ENCODE peak calls at places on chromosomes 16 and 17, in seven cellular contexts. O is GM12878, H is HCT116, V is SK-N-SH, Z is K562, T is HepG2, K is H1. P is an unnamed sample.

GRCh38 chr16:66490774-66491715 is 58.9 kb downstream of the TK2 start:
- DNase-seq in K (no peak), H (no peak), V (no peak), T (no peak), O (no peak), Z (peak), P (no peak)

GRCh38 chr16:27337024-27337423 is 23.2 kb downstream of the IL4R start:
- DNase-seq in T (no peak), O (no peak), H (no peak), V (no peak), Z (no peak), K (no peak), P (no peak)

GRCh38 chr16:28538733-28539596 is at the start of gene NUPR1:
- DNase-seq in K (no peak), T (peak), O (no peak), H (no peak), Z (no peak), V (no peak), P (peak)

GRCh38 chr17:41326173-41327145 is 10.9 kb upstream of the KRTAP17-1 start:
- DNase-seq in O (no peak), H (no peak), K (no peak), Z (no peak), T (no peak), V (no peak), P (no peak)

GRCh38 chr17:38587956-38588771 is 17.6 kb downstream of the SRCIN1 start:
- DNase-seq in O (no peak), T (no peak), H (no peak), Z (no peak), K (no peak), V (no peak), P (no peak)

GRCh38 chr17:9628509-9628908 is 16.8 kb upstream of the USP43 start:
- DNase-seq in Z (no peak), V (no peak), T (no peak), K (no peak), O (no peak), H (peak), P (no peak)

GRCh38 chr17:67027031-67027628 is 17.2 kb upstream of the CACNG1 start:
- DNase-seq in H (no peak), O (no peak), Z (no peak), T (no peak), K (no peak), V (no peak), P (no peak)

GRCh38 chr16:70768205-70768580 is 32.8 kb downstream of the VAC14 start:
- DNase-seq in V (no peak), O (no peak), Z (no peak), K (no peak), T (no peak), H (no peak), P (no peak)

GRCh38 chr16:62954144-62955032 is 918.1 kb upstream of the CDH8 start:
- DNase-seq in T (no peak), K (no peak), H (no peak), Z (no peak), V (no peak), O (no peak), P (no peak)

GRCh38 chr16:78478267-78478821 is 378.9 kb downstream of the WWOX start:
- DNase-seq in K (peak), T (no peak), H (no peak), O (no peak), Z (peak), V (peak), P (no peak)

GRCh38 chr17:73305845-73306836 is 5.7 kb downstream of the CDC42EP4 start:
- DNase-seq in T (no peak), H (no peak), V (no peak), K (no peak), Z (no peak), O (no peak), P (no peak)

GRCh38 chr17:58624751-58625150 is 67.1 kb downstream of the TEX14 start:
- DNase-seq in K (no peak), T (no peak), H (no peak), Z (no peak), V (no peak), O (no peak), P (no peak)

GRCh38 chr17:42852351-42852750 is 1.4 kb downstream of the AOC3 start:
- DNase-seq in O (no peak), Z (no peak), T (no peak), K (no peak), H (no peak), V (no peak), P (no peak)

GRCh38 chr16:27495191-27495590 is 54.5 kb downstream of the GTF3C1 start:
- DNase-seq in O (no peak), T (no peak), Z (no peak), K (no peak), H (no peak), V (no peak), P (no peak)

GRCh38 chr16:84268231-84268630 is 26.4 kb upstream of the WFDC1 start:
- DNase-seq in V (no peak), T (no peak), O (no peak), K (no peak), Z (no peak), H (no peak), P (no peak)

GRCh38 chr17:15263206-15263579 is 1.9 kb downstream of the PMP22 start:
- DNase-seq in K (no peak), Z (no peak), T (no peak), O (no peak), H (no peak), V (peak), P (no peak)

GRCh38 chr16:65117701-65118448 is 4.0 kb downstream of the CDH11 start:
- DNase-seq in Z (peak), V (peak), O (peak), K (no peak), T (peak), H (peak), P (peak)

GRCh38 chr17:39001703-39002637 is 34.8 kb upstream of the FBXO47 start:
- DNase-seq in K (no peak), V (no peak), O (no peak), T (no peak), H (no peak), Z (peak), P (no peak)

GRCh38 chr17:62652251-62653001 is 25.0 kb downstream of the MRC2 start:
- DNase-seq in Z (no peak), K (no peak), T (no peak), V (peak), O (no peak), H (no peak), P (no peak)

GRCh38 chr16:28504707-28505404 is 1.8 kb downstream of the IL27 start:
- DNase-seq in Z (no peak), H (no peak), T (no peak), V (no peak), O (no peak), K (no peak), P (no peak)

GRCh38 chr17:55609737-55610201 is 98.5 kb upstream of the SMIM36 start:
- DNase-seq in K (no peak), Z (no peak), T (no peak), H (no peak), O (no peak), V (no peak), P (no peak)

GRCh38 chr17:36743130-36743529 is 141.7 kb downstream of the MRM1 start:
- DNase-seq in O (no peak), H (no peak), T (no peak), K (no peak), Z (no peak), V (no peak), P (no peak)

DNA sequence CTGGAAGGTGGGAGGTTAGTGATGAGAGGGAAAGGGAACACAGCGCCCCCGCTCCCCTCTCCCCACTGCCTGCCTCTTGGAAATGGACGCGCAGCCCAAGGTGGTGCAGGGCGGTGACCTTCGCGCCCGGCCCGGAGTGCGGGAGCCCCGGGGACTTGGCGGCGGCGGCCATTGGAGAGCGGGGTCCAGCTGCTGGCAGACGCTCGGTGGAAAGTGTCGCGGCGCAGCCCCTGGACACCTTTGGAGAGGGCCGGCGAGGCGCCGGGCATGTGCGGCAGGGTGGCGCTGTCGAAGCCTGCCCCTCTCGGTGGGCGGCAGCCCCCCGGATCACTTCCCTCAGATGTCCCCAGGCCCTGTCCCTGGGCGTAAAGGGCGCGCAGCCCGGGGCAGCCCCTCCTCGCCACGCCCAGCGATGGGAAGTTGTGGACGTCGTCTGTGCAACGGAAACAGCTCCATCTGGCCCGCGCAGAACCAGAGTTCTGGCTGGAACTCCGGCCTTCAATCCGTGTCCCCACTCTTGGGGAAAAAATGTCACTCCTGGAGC is 16.7 kb downstream of the SALL1 start:
- DNase-seq in Z (no peak), O (no peak), K (no peak), H (no peak), T (no peak), V (peak), P (no peak)
- H3K4me3 ChIP-seq in Z (no peak), O (no peak), K (peak), H (no peak), T (no peak), V (no peak), P (no peak)

DNA sequence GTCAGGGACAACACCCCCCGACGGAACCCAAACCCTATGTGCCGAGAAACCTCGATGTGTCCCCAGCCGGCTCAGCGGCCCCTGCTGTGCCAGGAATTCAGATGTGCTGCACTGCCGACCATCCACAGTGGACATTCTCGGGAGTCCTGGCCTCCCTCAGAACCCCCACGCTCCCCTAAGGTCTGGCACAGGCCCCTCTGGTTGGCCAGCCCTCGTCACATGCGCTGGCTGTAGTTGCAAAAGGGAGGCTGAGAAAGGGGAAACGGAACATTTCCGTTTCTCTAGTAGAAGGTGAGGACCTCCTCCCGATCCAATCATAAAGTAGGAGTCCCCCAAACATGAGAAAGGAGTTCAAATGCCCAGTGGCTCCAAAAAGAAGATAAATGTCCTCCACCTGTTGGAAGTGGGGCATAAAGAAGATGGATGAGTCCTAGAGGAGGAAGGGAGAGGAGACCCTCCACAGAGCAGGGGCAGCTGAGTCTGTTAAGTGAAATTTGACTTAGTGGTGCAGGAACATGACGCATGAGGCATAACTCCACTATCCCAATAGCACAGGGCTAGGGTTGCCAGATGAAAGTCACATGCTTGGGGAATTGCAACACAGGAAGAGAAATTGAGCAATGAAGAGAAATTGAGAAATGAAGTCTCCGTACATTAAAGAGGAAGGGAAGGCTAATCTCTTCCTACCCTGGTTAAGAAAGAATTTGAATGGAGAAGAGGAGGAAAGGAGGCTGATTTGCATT is 49.3 kb upstream of the WSB1 start:
- DNase-seq in H (no peak), K (no peak), T (peak), Z (no peak), O (no peak), V (no peak), P (no peak)
- TF ChIP-seq SIN3A in H (no peak), K (no peak), T (no peak), Z (no peak), O (no peak), V (no peak), P (no peak)

GRCh38 chr17:48550313-48551205 is 5.7 kb upstream of the HOXB2 start:
- DNase-seq in V (no peak), H (no peak), K (no peak), O (no peak), Z (no peak), T (no peak), P (no peak)

GRCh38 chr17:48549909-48550308 is 5.0 kb upstream of the HOXB2 start:
- DNase-seq in K (no peak), Z (no peak), H (no peak), V (no peak), O (no peak), T (no peak), P (no peak)

GRCh38 chr17:48551601-48552452 is 6.9 kb upstream of the HOXB2 start:
- DNase-seq in V (no peak), K (no peak), Z (no peak), O (no peak), H (no peak), T (no peak), P (no peak)

GRCh38 chr17:48552453-48553189 is 7.7 kb upstream of the HOXB2 start:
- DNase-seq in Z (no peak), T (no peak), V (no peak), O (no peak), K (no peak), H (no peak), P (no peak)

DNA sequence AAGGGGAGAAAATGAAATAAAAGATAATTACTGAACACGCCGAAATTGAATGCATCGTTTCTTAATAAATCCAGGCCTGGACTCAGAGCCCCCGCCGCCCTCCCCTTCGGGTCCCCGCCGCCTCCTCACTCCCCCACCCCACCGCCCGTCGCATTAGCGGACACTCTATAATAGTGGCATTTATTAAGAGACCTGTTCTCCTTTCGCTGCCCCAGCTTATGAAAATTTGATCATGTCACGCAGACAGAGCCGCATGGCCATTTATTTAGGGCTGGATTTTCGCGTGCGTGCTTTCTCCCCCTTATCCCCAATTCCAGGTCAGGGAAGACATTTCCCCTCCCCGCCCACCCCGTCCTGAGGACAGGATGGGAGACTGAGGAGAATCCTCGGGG is 6.3 kb upstream of the HOXB2 start:
- DNase-seq in H (no peak), T (no peak), O (no peak), K (no peak), Z (no peak), V (no peak), P (no peak)
- H3K4me3 ChIP-seq in H (no peak), T (no peak), O (no peak), K (no peak), Z (no peak), V (no peak), P (no peak)

GRCh38 chr16:23986455-23986854 is 150.7 kb downstream of the PRKCB start:
- DNase-seq in H (no peak), T (no peak), K (no peak), V (no peak), O (no peak), Z (no peak), P (no peak)
- TF ChIP-seq SIN3A in H (no peak), T (no peak), K (no peak), V (no peak), O (no peak), Z (no peak), P (no peak)

GRCh38 chr16:20740901-20741491 is 622 bp downstream of the THUMPD1 start:
- DNase-seq in H (peak), V (peak), O (peak), T (peak), Z (peak), K (peak), P (peak)
- H3K4me3 ChIP-seq in H (peak), V (peak), O (peak), T (peak), Z (peak), K (peak), P (peak)

GRCh38 chr16:85899444-85899843 is 482 bp downstream of the IRF8 start:
- DNase-seq in H (no peak), V (no peak), O (no peak), T (no peak), Z (no peak), K (no peak), P (no peak)

GRCh38 chr16:85901760-85902365 is 2.9 kb downstream of the IRF8 start:
- DNase-seq in K (no peak), O (no peak), Z (no peak), H (no peak), V (no peak), T (no peak), P (no peak)

GRCh38 chr16:85898521-85899442 is at the start of gene IRF8:
- DNase-seq in V (peak), T (no peak), K (no peak), H (no peak), O (peak), Z (no peak), P (no peak)

GRCh38 chr16:85901110-85901509 is 2.1 kb downstream of the IRF8 start:
- DNase-seq in O (no peak), Z (no peak), H (no peak), T (no peak), K (no peak), V (no peak), P (no peak)

GRCh38 chr16:85900031-85900792 is 1.2 kb downstream of the IRF8 start:
- DNase-seq in V (no peak), H (no peak), K (no peak), O (no peak), Z (no peak), T (no peak), P (no peak)
- TF ChIP-seq SIN3A in V (no peak), H (no peak), K (no peak), O (no peak), Z (no peak), T (no peak), P (no peak)

GRCh38 chr16:71930993-71931392 is 35.7 kb downstream of the IST1 start:
- DNase-seq in Z (no peak), K (no peak), O (no peak), T (no peak), H (no peak), V (no peak), P (no peak)
- H3K4me3 ChIP-seq in Z (no peak), K (no peak), O (no peak), T (no peak), H (no peak), V (no peak), P (no peak)

DNA sequence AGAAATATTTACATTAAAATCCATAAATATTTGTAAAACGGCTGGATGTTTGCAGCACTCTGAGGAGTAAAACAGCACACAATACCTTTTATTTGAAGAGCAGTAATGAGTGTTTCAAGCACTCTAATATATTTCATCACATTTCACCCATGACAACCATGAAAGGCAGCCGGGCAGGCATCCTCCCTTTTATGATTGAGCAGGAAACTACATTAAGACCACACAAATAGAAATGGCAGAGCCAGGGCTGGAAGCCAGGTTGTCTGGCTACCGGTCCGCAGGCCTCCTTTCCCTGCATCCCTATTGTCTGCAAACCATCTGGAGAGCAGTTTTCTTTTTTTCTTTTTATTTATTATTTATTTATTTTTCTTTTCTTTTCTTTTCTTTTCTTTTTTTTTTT is 23.1 kb upstream of the GPRC5C start:
- DNase-seq in T (no peak), V (no peak), H (no peak), O (no peak), K (no peak), Z (no peak), P (no peak)
- TF ChIP-seq SIN3A in T (no peak), V (no peak), H (no peak), O (no peak), K (no peak), Z (no peak), P (no peak)

P was measured in Panc1.